ENCODE peak calls at places on chromosomes 7 and 10, in eight cellular contexts. J is heart left ventricle, C is A549, G is ovary, V is Peyer's patch, O is tibial nerve, B is transverse colon, T is adrenal gland. F is an unnamed sample. For H3K4me1, the result is how much of the 10 kb centered on the place peaks cover.

GRCh38 chr10:119347181-119347974 is 140.0 kb downstream of the GRK5 start:
- DNase-seq in B (no peak), G (no peak), C (no peak), V (no peak), T (no peak), J (no peak), O (no peak), F (no peak)

GRCh38 chr7:111357691-111358090 is 204.6 kb downstream of the IMMP2L start:
- DNase-seq in V (no peak), C (no peak), T (no peak), G (no peak), O (no peak), B (no peak), J (no peak), F (no peak)

GRCh38 chr10:44981172-44982113 is 2.8 kb upstream of the DEPP1 start:
- DNase-seq in V (peak), G (peak), B (no peak), J (peak), C (peak), T (peak), O (no peak), F (no peak)

GRCh38 chr7:130356121-130356759 is 11.6 kb downstream of the CPA5 start:
- DNase-seq in G (peak), V (peak), J (peak), T (peak), C (peak), B (peak), O (no peak), F (no peak)

GRCh38 chr7:151168022-151168786 is 710 bp upstream of the GBX1 start:
- DNase-seq in C (peak), V (peak), T (no peak), O (no peak), J (no peak), G (no peak), B (peak), F (no peak)

GRCh38 chr10:108598320-108598695 is 1325.0 kb downstream of the XPNPEP1 start:
- DNase-seq in B (no peak), V (no peak), G (no peak), C (no peak), O (no peak), T (no peak), J (no peak), F (no peak)

GRCh38 chr10:32957341-32958084 is 517 bp downstream of the ITGB1 start:
- DNase-seq in G (peak), J (peak), V (peak), T (peak), O (peak), B (peak), C (no peak), F (no peak)

GRCh38 chr10:8171008-8171407 is 116.5 kb downstream of the GATA3 start:
- DNase-seq in C (no peak), B (no peak), V (no peak), G (no peak), T (no peak), O (no peak), J (no peak), F (no peak)

GRCh38 chr10:97442277-97442676 is 3.5 kb downstream of the EXOSC1 start:
- DNase-seq in V (no peak), T (no peak), G (no peak), C (no peak), J (no peak), O (no peak), B (no peak), F (no peak)

GRCh38 chr10:133010095-133010837 is 67.9 kb upstream of the CFAP46 start:
- DNase-seq in V (no peak), J (no peak), C (no peak), T (no peak), B (no peak), O (no peak), G (no peak), F (no peak)

GRCh38 chr10:12826800-12827372 is 174.6 kb downstream of the CCDC3 start:
- DNase-seq in C (no peak), V (no peak), O (no peak), G (no peak), T (no peak), B (no peak), J (no peak), F (no peak)

GRCh38 chr10:1521741-1522140 is 215.6 kb downstream of the ADARB2 start:
- DNase-seq in J (no peak), C (no peak), O (no peak), G (no peak), T (no peak), V (no peak), B (no peak), F (no peak)

GRCh38 chr10:34739915-34740314 is 75.2 kb downstream of the PARD3 start:
- DNase-seq in C (no peak), B (peak), V (peak), O (no peak), G (peak), J (peak), T (peak), F (no peak)

GRCh38 chr10:90162464-90162863 is 461.1 kb downstream of the KIF20B start:
- DNase-seq in J (no peak), V (no peak), G (no peak), T (no peak), O (no peak), B (no peak), C (no peak), F (no peak)

GRCh38 chr10:120727001-120727400 is 124.2 kb upstream of the WDR11 start:
- DNase-seq in T (no peak), G (no peak), J (no peak), V (no peak), B (no peak), C (no peak), O (no peak), F (no peak)

GRCh38 chr10:96072673-96073072 is 29.3 kb downstream of the CCNJ start:
- DNase-seq in J (no peak), T (no peak), O (no peak), V (no peak), C (no peak), B (no peak), G (no peak), F (no peak)

GRCh38 chr10:44468525-44468924 is 83.6 kb upstream of the CXCL12 start:
- DNase-seq in C (no peak), B (no peak), T (no peak), V (no peak), G (no peak), O (no peak), J (no peak), F (no peak)

GRCh38 chr10:86229378-86229777 is 137.2 kb downstream of the GRID1 start:
- DNase-seq in J (no peak), G (no peak), O (no peak), T (no peak), B (no peak), V (no peak), C (no peak), F (no peak)

GRCh38 chr10:78416031-78416800 is 382.6 kb downstream of the RPS24 start:
- DNase-seq in G (no peak), T (no peak), O (no peak), V (peak), B (no peak), C (no peak), J (no peak), F (no peak)

GRCh38 chr7:128827248-128827958 is 2.8 kb upstream of the FLNC start:
- DNase-seq in G (peak), O (no peak), B (no peak), C (no peak), T (peak), V (no peak), J (peak), F (no peak)

GRCh38 chr7:5638994-5639393 is 142.5 kb downstream of the RNF216 start:
- DNase-seq in T (no peak), C (no peak), G (no peak), B (no peak), V (no peak), O (no peak), J (no peak), F (no peak)
- H3K4me1 ChIP-seq in T (half or more), C (under half), G (under half), B (under half), V (under half), O (under half), J (half or more), F (half or more)

GRCh38 chr10:103373544-103373943 is 5.8 kb downstream of the TAF5 start:
- DNase-seq in J (no peak), O (no peak), B (no peak), V (no peak), G (no peak), T (no peak), C (no peak), F (no peak)

GRCh38 chr10:103367379-103367781 is 396 bp upstream of the TAF5 start:
- DNase-seq in O (no peak), T (no peak), C (peak), B (no peak), J (no peak), V (peak), G (peak), F (no peak)

DNA sequence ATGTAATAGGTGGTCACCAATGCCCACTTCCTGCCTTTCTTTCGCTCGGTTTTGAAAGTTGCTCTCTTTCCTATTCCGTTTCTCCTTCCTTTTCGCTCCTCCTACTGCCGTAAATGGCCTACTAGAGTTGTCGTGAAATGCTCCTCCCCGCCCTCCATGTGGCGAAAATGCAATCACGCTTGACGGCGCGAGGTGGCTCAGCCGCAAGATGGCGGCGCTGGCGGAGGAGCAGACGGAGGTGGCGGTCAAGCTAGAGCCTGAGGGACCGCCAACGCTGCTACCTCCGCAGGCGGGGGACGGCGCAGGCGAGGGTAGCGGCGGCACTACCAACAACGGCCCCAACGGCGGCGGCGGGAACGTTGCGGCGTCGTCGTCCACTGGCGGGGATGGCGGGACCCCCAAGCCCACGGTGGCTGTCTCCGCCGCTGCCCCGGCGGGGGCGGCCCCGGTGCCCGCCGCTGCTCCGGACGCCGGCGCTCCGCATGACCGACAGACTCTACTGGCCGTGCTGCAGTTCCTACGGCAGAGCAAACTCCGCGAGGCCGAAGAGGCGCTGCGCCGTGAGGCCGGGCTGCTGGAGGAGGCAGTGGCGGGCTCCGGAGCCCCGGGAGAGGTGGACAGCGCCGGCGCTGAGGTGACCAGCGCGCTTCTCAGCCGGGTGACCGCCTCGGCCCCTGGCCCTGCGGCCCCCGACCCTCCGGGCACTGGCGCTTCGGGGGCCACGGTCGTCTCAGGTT is at the start of gene TAF5:
- DNase-seq in T (peak), B (peak), J (peak), O (peak), G (peak), V (peak), C (peak), F (peak)
- TF ChIP-seq POLR2A in T (peak), B (peak), J (peak), O (peak), G (peak), V (peak), C (peak), F (peak)

GRCh38 chr10:100968839-100969174 is 497 bp upstream of the SEMA4G start:
- DNase-seq in V (no peak), J (no peak), O (no peak), G (no peak), C (no peak), T (no peak), B (no peak), F (no peak)
- H3K4me1 ChIP-seq in V (under half), J (under half), O (under half), G (under half), C (under half), T (under half), B (under half), F (under half)

GRCh38 chr10:104233817-104234216 is 1.7 kb upstream of the CFAP43 start:
- DNase-seq in B (no peak), G (no peak), C (no peak), V (no peak), J (no peak), T (no peak), O (no peak), F (no peak)

GRCh38 chr10:104234934-104235333 is 2.8 kb upstream of the CFAP43 start:
- DNase-seq in C (no peak), B (no peak), O (no peak), J (no peak), G (no peak), V (no peak), T (no peak), F (no peak)

GRCh38 chr10:104230490-104230889 is 1.7 kb downstream of the CFAP43 start:
- DNase-seq in B (no peak), J (no peak), G (no peak), T (no peak), V (no peak), C (no peak), O (no peak), F (no peak)

GRCh38 chr10:104232613-104233102 is 494 bp upstream of the CFAP43 start:
- DNase-seq in J (peak), G (no peak), T (peak), V (peak), B (no peak), C (no peak), O (no peak), F (no peak)

DNA sequence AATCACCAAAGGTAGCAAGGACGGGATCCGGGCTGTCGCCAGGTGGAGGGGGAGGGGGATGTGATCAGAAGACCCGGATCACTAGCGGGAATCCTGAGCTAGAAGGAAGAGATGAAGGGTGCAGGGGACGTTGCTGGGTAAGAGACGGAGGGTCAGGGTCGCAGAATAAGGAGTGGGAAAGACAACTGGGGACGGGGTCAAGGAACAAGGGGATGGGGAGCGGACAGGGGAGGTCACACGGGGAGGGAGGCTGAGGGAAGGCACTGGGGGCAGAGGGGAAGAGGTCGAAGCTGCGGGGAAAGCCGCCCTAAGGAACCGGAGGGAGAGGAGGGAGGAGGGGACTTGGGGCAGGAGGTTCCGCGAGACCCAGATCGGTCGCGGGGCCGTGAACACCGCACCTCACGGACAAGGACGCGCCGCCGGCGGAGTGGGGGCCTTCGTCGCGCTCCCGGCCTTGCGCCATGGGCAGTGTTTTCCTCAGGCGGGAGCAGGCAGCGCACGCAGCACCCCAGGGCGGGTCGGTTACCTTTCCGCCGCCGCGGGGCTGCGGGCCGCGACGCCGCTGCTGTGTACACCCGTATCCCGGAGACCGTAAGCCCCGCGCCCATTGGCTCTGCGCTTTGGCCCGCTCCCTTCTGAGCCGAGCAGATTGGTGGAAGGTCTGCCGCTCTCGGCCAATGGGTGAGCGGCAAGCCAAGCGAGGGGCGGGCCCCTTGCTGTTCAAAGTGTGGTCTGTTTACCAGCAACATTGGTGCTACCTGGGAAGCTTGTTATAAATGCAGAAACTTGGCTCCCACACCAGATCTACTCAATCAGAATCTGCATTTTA is at the start of gene CFAP43:
- DNase-seq in C (peak), O (peak), T (peak), V (peak), B (peak), J (peak), G (peak), F (peak)
- TF ChIP-seq POLR2A in C (peak), O (no peak), T (no peak), V (no peak), B (peak), J (no peak), G (peak), F (no peak)

GRCh38 chr10:480498-480927 is 209.0 kb downstream of the DIP2C start:
- DNase-seq in J (no peak), G (no peak), B (no peak), V (no peak), C (no peak), O (no peak), T (no peak), F (no peak)
- H3K4me1 ChIP-seq in J (under half), G (under half), B (under half), V (under half), C (under half), O (under half), T (under half), F (under half)

DNA sequence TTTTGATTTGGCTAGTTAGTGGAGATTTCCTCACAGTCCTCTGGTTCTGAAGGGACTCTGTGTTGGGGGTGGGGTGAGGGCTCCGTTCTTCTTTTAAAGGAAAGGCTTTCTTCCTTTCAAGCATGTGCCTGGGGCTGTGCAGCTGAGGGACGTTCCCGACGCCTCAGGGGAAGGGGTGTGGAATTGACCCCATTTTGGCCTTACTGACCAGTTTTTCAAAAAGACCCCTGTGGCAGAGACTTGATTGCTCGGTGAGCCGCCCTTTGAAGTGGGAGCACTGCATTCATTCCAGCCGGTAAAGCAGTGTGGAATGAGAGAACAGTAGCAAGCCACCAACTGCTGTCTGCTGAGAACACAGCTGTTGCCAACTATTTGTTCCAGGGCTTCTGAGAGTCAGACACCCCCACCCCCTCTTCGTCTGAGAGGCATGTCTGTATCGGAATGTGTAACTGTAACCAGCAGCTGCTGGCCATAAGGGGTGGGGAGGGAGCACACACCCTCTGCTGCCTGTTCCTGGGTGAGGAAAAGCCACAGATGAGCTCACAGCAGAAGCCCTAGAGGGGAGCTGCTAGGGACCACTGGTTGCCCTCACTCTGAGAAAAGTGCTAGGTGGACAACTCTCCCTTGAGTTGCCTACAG is 33.1 kb downstream of the WBP1L start:
- DNase-seq in B (peak), G (peak), T (peak), J (peak), V (peak), O (peak), C (no peak), F (no peak)
- TF ChIP-seq POLR2A in B (peak), G (peak), T (peak), J (no peak), V (peak), O (peak), C (no peak), F (no peak)

DNA sequence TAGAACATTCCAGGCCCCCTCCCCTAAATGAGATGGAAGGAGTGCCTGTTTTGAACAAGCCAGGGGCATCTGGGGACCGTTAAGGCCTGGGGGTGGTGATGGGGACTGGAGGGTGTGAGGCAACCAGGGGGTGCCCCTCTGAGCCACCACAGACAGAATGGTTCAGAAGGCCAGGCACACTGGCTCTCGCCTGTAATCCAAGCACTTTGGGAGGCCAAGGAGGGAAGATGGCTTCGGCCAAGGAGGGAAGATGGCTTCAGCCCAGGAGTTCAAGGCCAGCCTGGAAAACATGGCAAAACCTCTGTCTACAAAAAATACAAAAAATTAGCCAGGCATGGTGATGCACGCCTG is 173.2 kb upstream of the TNRC18 start:
- DNase-seq in G (peak), C (no peak), O (no peak), T (no peak), V (no peak), B (no peak), J (no peak), F (no peak)
- H3K4me1 ChIP-seq in G (under half), C (under half), O (under half), T (half or more), V (half or more), B (under half), J (half or more), F (half or more)

GRCh38 chr7:138726288-138726687 is 25.1 kb upstream of the SVOPL start:
- DNase-seq in V (no peak), C (peak), J (no peak), T (no peak), G (no peak), O (no peak), B (no peak), F (no peak)
- TF ChIP-seq POLR2A in V (no peak), C (no peak), J (no peak), T (no peak), G (no peak), O (no peak), B (no peak), F (no peak)

GRCh38 chr7:92832623-92833023 is 3.8 kb downstream of the CDK6 start:
- DNase-seq in V (no peak), J (no peak), B (no peak), G (no peak), T (no peak), C (no peak), O (no peak), F (no peak)
- H3K4me1 ChIP-seq in V (under half), J (half or more), B (under half), G (under half), T (half or more), C (under half), O (under half), F (under half)